ENCODE peak calls at places on chromosome X, in nine cellular contexts. Q is NB4, T is MCF 10A, P is AG04449, A is neural crest cell, M is natural killer cell, W is endothelial cell, O is dorsolateral prefrontal cortex, X is GM10248. G is an unnamed sample.

GRCh38 chrX:71953946-71954345 is 43.3 kb downstream of the NHSL2 start:
- DNase-seq in Q (no peak), T (no peak), P (no peak), A (no peak), M (no peak), W (no peak), O (no peak), X (no peak), G (no peak)

GRCh38 chrX:44080083-44080482 is 106.9 kb upstream of the NDP start:
- DNase-seq in Q (peak; percentile 93), T (no peak), P (no peak), A (no peak), M (no peak), W (no peak), O (no peak), X (no peak), G (no peak)

GRCh38 chrX:30141966-30142365 is 73.4 kb upstream of the MAGEB2 start:
- DNase-seq in Q (peak; percentile 57), T (peak; percentile 63), P (no peak), A (no peak), M (no peak), W (peak; percentile 24), O (no peak), X (no peak), G (no peak)

GRCh38 chrX:39938466-39938865 is 159.3 kb downstream of the BCOR start:
- DNase-seq in Q (no peak), T (no peak), P (no peak), A (no peak), M (no peak), W (no peak), O (no peak), X (no peak), G (no peak)

GRCh38 chrX:24245201-24245600 is 68.7 kb downstream of the SUPT20HL2 start:
- DNase-seq in Q (no peak), T (peak; percentile 90), P (no peak), A (no peak), M (no peak), W (no peak), O (no peak), X (no peak), G (no peak)

GRCh38 chrX:74383611-74384010 is 37.7 kb upstream of the SLC16A2 start:
- DNase-seq in Q (peak; percentile 64), T (peak; percentile 56), P (no peak), A (peak; percentile 1), M (no peak), W (peak; percentile 32), O (no peak), X (peak; percentile 16), G (no peak)

GRCh38 chrX:40735318-40736169 is at the start of gene MED14:
- DNase-seq in Q (peak; percentile 94), T (peak; percentile 90), P (peak; percentile 24), A (peak; percentile 79), M (peak; percentile 80), W (peak; percentile 77), O (peak; percentile 85), X (peak; percentile 88), G (peak; percentile 69)

GRCh38 chrX:129833153-129834004 is 10.3 kb downstream of the ZDHHC9 start:
- DNase-seq in Q (no peak), T (no peak), P (peak; percentile 23), A (no peak), M (no peak), W (no peak), O (no peak), X (no peak), G (no peak)

GRCh38 chrX:108736509-108737479 is at the start of gene IRS4:
- DNase-seq in Q (no peak), T (no peak), P (no peak), A (peak; percentile 41), M (no peak), W (peak; percentile 62), O (no peak), X (peak; percentile 10), G (peak; percentile 70)

GRCh38 chrX:104324871-104325585 is 70.3 kb upstream of the ESX1 start:
- DNase-seq in Q (no peak), T (peak; percentile 38), P (no peak), A (no peak), M (no peak), W (no peak), O (no peak), X (no peak), G (no peak)

GRCh38 chrX:19876962-19877361 is 10.4 kb downstream of the SH3KBP1 start:
- DNase-seq in Q (no peak), T (no peak), P (no peak), A (no peak), M (no peak), W (no peak), O (no peak), X (no peak), G (no peak)

GRCh38 chrX:80174925-80175574 is 160.5 kb downstream of the TBX22 start:
- DNase-seq in Q (no peak), T (peak; percentile 5), P (no peak), A (no peak), M (no peak), W (no peak), O (no peak), X (no peak), G (no peak)

GRCh38 chrX:36116222-36116621 is 196.7 kb downstream of the CFAP47 start:
- DNase-seq in Q (no peak), T (no peak), P (no peak), A (no peak), M (no peak), W (no peak), O (no peak), X (no peak), G (no peak)

GRCh38 chrX:129963729-129964128 is 18.7 kb upstream of the BCORL1 start:
- DNase-seq in Q (no peak), T (no peak), P (no peak), A (no peak), M (no peak), W (no peak), O (no peak), X (no peak), G (no peak)

GRCh38 chrX:103674531-103675454 is 11.7 kb downstream of the MORF4L2 start:
- DNase-seq in Q (no peak), T (no peak), P (no peak), A (no peak), M (no peak), W (no peak), O (no peak), X (no peak), G (no peak)

DNA sequence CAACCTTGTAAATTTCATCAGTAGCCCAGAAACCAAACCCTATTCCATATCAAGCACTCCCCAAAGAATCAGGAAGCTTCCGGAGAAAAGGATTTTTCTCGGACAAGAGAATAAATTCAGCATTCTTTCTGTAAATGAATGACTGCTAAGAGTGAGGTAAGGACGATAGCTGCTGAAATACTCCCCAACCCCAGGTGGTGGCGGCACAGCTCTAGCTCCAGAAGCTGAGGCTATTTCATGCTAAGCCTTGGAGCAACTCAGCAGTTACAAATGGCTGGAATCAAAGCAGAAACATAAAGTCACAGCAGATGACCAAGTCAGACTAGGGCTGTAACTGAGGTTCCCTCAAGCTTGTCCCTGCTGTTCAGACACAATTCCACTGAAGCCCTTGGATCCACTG is 13.9 kb upstream of the PCDH19 start:
- DNase-seq in Q (peak; percentile 1), T (peak; percentile 29), P (no peak), A (no peak), M (no peak), W (no peak), O (no peak), X (no peak), G (no peak)
- TF ChIP-seq CTCF in Q (no peak), T (peak; percentile 22), P (no peak), A (peak; percentile 52), M (no peak), W (no peak), O (no peak), X (no peak), G (peak; percentile 50)

GRCh38 chrX:150365051-150365952 is 2.2 kb downstream of the MAMLD1 start:
- DNase-seq in Q (peak; percentile 80), T (peak; percentile 51), P (no peak), A (peak; percentile 72), M (peak; percentile 50), W (peak; percentile 80), O (peak; percentile 74), X (peak; percentile 21), G (peak; percentile 63)

GRCh38 chrX:150363561-150364346 is 637 bp downstream of the MAMLD1 start:
- DNase-seq in Q (peak; percentile 14), T (peak; percentile 44), P (no peak), A (peak; percentile 5), M (no peak), W (peak; percentile 36), O (no peak), X (no peak), G (no peak)

GRCh38 chrX:150366951-150367545 is 3.9 kb downstream of the MAMLD1 start:
- DNase-seq in Q (no peak), T (peak; percentile 29), P (no peak), A (no peak), M (no peak), W (no peak), O (no peak), X (no peak), G (no peak)

GRCh38 chrX:150364347-150365050 is 1.4 kb downstream of the MAMLD1 start:
- DNase-seq in Q (peak; percentile 46), T (peak; percentile 26), P (no peak), A (peak; percentile 26), M (no peak), W (peak; percentile 19), O (peak; percentile 54), X (no peak), G (no peak)

GRCh38 chrX:150365953-150366911 is 3.1 kb downstream of the MAMLD1 start:
- DNase-seq in Q (no peak), T (peak; percentile 16), P (no peak), A (peak; percentile 33), M (no peak), W (peak; percentile 46), O (no peak), X (no peak), G (no peak)
- TF ChIP-seq CTCF in Q (no peak), T (no peak), P (peak; percentile 19), A (peak; percentile 13), M (no peak), W (no peak), O (no peak), X (no peak), G (no peak)

GRCh38 chrX:64570204-64570603 is 175.0 kb upstream of the MTMR8 start:
- DNase-seq in Q (peak; percentile 1), T (no peak), P (no peak), A (no peak), M (no peak), W (no peak), O (no peak), X (no peak), G (no peak)
- TF ChIP-seq CTCF in Q (peak; percentile 11), T (no peak), P (no peak), A (peak; percentile 42), M (no peak), W (peak; percentile 15), O (no peak), X (no peak), G (peak; percentile 51)

GRCh38 chrX:138294951-138295350 is 416.6 kb downstream of the FGF13 start:
- DNase-seq in Q (no peak), T (peak; percentile 1), P (no peak), A (no peak), M (no peak), W (no peak), O (no peak), X (no peak), G (no peak)

DNA sequence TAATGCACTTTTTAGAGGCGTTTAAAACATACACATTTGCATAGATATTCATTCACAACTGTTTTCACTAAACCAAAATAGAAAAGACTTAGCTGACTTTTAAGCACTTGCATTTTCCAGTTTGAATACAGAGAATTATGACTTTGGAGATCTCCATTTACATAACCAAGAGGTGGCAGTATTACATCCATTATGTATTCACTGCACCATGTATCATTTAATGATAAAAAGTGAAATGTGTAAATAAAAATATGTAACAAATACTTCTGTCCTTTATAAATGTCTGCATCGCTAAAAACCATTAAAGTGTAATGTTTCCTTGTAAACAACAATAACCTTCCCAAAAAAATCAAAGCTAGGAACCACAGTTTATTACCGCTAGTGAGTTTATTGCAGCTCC is 413.2 kb downstream of the FGF13 start:
- DNase-seq in Q (no peak), T (peak; percentile 1), P (no peak), A (no peak), M (no peak), W (no peak), O (no peak), X (no peak), G (no peak)
- TF ChIP-seq CTCF in Q (no peak), T (no peak), P (no peak), A (no peak), M (no peak), W (no peak), O (no peak), X (no peak), G (no peak)

G was measured in progenitor cell of endocrine pancreas.